ENCODE peak calls at places on chromosomes 1 and 21, in six cellular contexts. V, M, R, C, K and Q are unnamed samples.

GRCh38 chr1:192936313-192937018 is 122.7 kb downstream of the UCHL5 start:
- DNase-seq in V (no peak), M (no peak), R (peak), C (no peak), K (no peak), Q (no peak)

GRCh38 chr1:67750690-67751052 is 65.7 kb downstream of the GADD45A start:
- DNase-seq in V (no peak), M (no peak), R (no peak), C (no peak), K (no peak), Q (no peak)

GRCh38 chr1:43719063-43719462 is 11.7 kb downstream of the ST3GAL3 start:
- DNase-seq in V (peak), M (no peak), R (peak), C (no peak), K (no peak), Q (no peak)

GRCh38 chr1:172089768-172090510 is 248.6 kb downstream of the DNM3 start:
- DNase-seq in V (peak), M (peak), R (peak), C (peak), K (peak), Q (peak)

GRCh38 chr1:70509996-70510876 is 99.2 kb downstream of the CTH start:
- DNase-seq in V (peak), M (no peak), R (peak), C (no peak), K (peak), Q (no peak)

GRCh38 chr21:37868896-37869295 is 47.4 kb downstream of the KCNJ6 start:
- DNase-seq in V (peak), M (no peak), R (peak), C (no peak), K (no peak), Q (no peak)

GRCh38 chr1:241531195-241532172 is 694 bp upstream of the KMO start:
- DNase-seq in V (peak), M (no peak), R (peak), C (no peak), K (no peak), Q (peak)

GRCh38 chr21:14918542-14918941 is 146.3 kb downstream of the NRIP1 start:
- DNase-seq in V (peak), M (peak), R (peak), C (no peak), K (no peak), Q (no peak)

GRCh38 chr1:60483471-60483870 is 409.9 kb upstream of the C1orf87 start:
- DNase-seq in V (no peak), M (no peak), R (no peak), C (no peak), K (no peak), Q (no peak)

GRCh38 chr1:211344335-211344664 is 17.7 kb downstream of the TRAF5 start:
- DNase-seq in V (no peak), M (no peak), R (peak), C (no peak), K (no peak), Q (no peak)

GRCh38 chr1:236166041-236166440 is 23.7 kb downstream of the GPR137B start:
- DNase-seq in V (no peak), M (no peak), R (no peak), C (no peak), K (no peak), Q (no peak)

GRCh38 chr1:43550598-43551246 is 20.0 kb downstream of the PTPRF start:
- DNase-seq in V (no peak), M (no peak), R (no peak), C (no peak), K (peak), Q (no peak)

GRCh38 chr1:158185770-158186705 is 5.3 kb downstream of the CD1D start:
- DNase-seq in V (peak), M (no peak), R (no peak), C (no peak), K (peak), Q (no peak)

GRCh38 chr1:96962807-96963206 is 241.2 kb downstream of the PTBP2 start:
- DNase-seq in V (peak), M (no peak), R (peak), C (no peak), K (peak), Q (no peak)

GRCh38 chr1:150152182-150152536 is 2.4 kb downstream of the PLEKHO1 start:
- DNase-seq in V (no peak), M (no peak), R (no peak), C (no peak), K (no peak), Q (no peak)

GRCh38 chr1:112935474-112936289 is 20.3 kb downstream of the SLC16A1 start:
- DNase-seq in V (peak), M (no peak), R (peak), C (no peak), K (no peak), Q (no peak)

GRCh38 chr1:168957818-168958217 is 148.7 kb upstream of the ATP1B1 start:
- DNase-seq in V (no peak), M (no peak), R (no peak), C (no peak), K (no peak), Q (no peak)

GRCh38 chr1:168865850-168866620 is 137.0 kb upstream of the DPT start:
- DNase-seq in V (no peak), M (no peak), R (no peak), C (no peak), K (no peak), Q (no peak)

GRCh38 chr21:33794586-33794985 is 121.0 kb downstream of the ATP5PO start:
- DNase-seq in V (no peak), M (no peak), R (no peak), C (no peak), K (no peak), Q (no peak)

GRCh38 chr1:117181630-117182041 is 29.1 kb downstream of the VTCN1 start:
- DNase-seq in V (no peak), M (no peak), R (no peak), C (no peak), K (no peak), Q (peak)

GRCh38 chr1:220881918-220882891 is 3.0 kb downstream of the HLX start:
- DNase-seq in V (peak), M (peak), R (peak), C (no peak), K (peak), Q (peak)

GRCh38 chr1:234585333-234586055 is 24.5 kb downstream of the IRF2BP2 start:
- DNase-seq in V (peak), M (no peak), R (peak), C (no peak), K (no peak), Q (no peak)

GRCh38 chr1:176811896-176812295 is 348.9 kb downstream of the PAPPA2 start:
- DNase-seq in V (no peak), M (no peak), R (no peak), C (no peak), K (no peak), Q (no peak)

GRCh38 chr1:80656011-80656627 is 1144.6 kb upstream of the ADGRL2 start:
- DNase-seq in V (peak), M (no peak), R (peak), C (no peak), K (peak), Q (peak)

DNA sequence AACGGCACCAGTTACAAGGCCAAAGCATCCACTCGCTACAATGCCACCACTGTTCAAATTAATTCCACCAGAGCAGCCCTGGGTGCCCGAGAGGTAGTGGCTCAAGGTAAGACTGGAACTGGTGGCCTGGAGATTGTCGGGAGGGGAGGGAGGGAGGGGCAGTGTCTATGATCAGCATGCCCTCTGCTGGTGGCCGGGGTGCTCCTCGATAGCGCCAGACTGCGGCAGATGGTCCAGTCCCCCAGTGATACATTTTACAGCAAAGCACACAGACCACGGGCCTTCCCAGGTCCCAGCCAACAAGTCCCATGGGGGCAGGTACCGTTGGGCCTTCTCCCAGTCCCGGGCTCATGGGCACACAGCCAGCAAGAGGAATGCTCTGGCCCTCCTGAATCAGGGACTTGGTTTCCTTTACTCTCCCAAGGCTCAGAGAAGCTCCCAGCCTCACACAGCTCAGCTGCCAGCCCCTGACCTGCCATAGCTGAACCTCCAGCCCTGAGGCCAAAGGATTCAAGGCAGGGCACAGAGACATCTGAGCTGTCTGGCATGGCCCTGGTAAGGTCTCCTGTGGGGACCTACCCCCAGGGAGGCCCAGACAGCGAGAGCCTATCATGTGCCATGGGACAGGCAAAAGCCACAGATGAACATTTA is 15.3 kb downstream of the ACOT7 start:
- DNase-seq in V (no peak), M (peak), R (no peak), C (no peak), K (no peak), Q (no peak)
- TF ChIP-seq CTCF in V (no peak), M (no peak), R (no peak), C (no peak), K (no peak), Q (no peak)

GRCh38 chr1:87472716-87473115 is 144.0 kb downstream of the LMO4 start:
- DNase-seq in V (no peak), M (no peak), R (no peak), C (no peak), K (no peak), Q (no peak)

GRCh38 chr1:87473203-87473661 is 144.6 kb downstream of the LMO4 start:
- DNase-seq in V (no peak), M (no peak), R (peak), C (no peak), K (no peak), Q (no peak)

GRCh38 chr1:87478231-87478630 is 149.6 kb downstream of the LMO4 start:
- DNase-seq in V (no peak), M (no peak), R (peak), C (no peak), K (peak), Q (peak)

GRCh38 chr1:87474098-87474497 is 145.4 kb downstream of the LMO4 start:
- DNase-seq in V (no peak), M (no peak), R (no peak), C (no peak), K (no peak), Q (no peak)
- TF ChIP-seq CTCF in V (no peak), M (no peak), R (no peak), C (no peak), K (no peak), Q (no peak)

GRCh38 chr1:224919508-224919907 is 10.0 kb upstream of the DNAH14 start:
- DNase-seq in V (no peak), M (no peak), R (no peak), C (no peak), K (no peak), Q (no peak)

GRCh38 chr1:224923726-224924125 is 5.7 kb upstream of the DNAH14 start:
- DNase-seq in V (peak), M (no peak), R (peak), C (no peak), K (no peak), Q (no peak)

GRCh38 chr1:224921354-224921753 is 8.1 kb upstream of the DNAH14 start:
- DNase-seq in V (no peak), M (no peak), R (no peak), C (no peak), K (no peak), Q (no peak)

GRCh38 chr1:224920930-224921329 is 8.5 kb upstream of the DNAH14 start:
- DNase-seq in V (no peak), M (no peak), R (no peak), C (no peak), K (no peak), Q (no peak)

DNA sequence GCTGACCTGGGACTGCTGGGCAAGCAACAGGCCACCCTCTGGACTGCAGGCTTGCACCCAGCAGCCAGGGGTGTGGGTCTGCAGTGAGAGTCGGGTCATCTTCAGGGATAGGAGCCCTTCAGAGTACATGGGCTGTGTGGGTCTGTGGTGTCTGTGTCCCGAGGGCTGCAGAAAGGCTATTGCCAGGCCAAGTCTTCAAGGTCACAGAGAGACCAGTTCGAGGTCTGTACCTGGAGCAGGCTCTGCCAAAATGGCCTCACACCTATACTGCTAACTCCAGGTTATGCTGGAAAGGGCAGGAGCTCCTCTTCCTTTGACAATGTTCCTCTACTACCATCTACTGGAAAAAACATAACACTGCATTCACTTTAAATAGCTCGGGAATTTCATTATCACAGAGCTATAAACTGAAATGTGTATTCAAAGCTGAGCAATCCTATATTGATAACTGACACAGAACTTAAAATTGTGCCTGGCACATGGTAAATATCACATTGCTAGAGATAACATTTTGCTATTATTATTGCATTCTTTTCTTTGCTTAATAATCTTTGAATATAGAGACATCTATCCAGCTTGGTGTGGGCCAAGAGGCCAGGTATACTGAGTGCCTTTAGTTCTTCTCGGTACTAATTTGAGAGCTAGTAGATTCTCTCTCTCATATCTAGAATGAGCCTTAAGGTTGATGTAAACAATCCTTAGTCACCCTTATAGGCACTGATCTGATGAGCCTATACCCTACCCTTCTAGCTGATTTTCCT is 6.9 kb upstream of the DNAH14 start:
- DNase-seq in V (peak), M (no peak), R (peak), C (no peak), K (peak), Q (peak)
- TF ChIP-seq CTCF in V (peak), M (peak), R (peak), C (no peak), K (peak), Q (peak)

GRCh38 chr21:26833011-26833410 is 12.2 kb downstream of the ADAMTS1 start:
- DNase-seq in V (no peak), M (no peak), R (no peak), C (no peak), K (no peak), Q (no peak)

GRCh38 chr21:26835714-26836265 is 9.4 kb downstream of the ADAMTS1 start:
- DNase-seq in V (no peak), M (no peak), R (no peak), C (no peak), K (no peak), Q (no peak)

GRCh38 chr21:26833460-26833939 is 11.7 kb downstream of the ADAMTS1 start:
- DNase-seq in V (no peak), M (no peak), R (peak), C (no peak), K (no peak), Q (no peak)

GRCh38 chr21:26835027-26835713 is 10.0 kb downstream of the ADAMTS1 start:
- DNase-seq in V (peak), M (no peak), R (peak), C (no peak), K (no peak), Q (no peak)

GRCh38 chr21:26834181-26834945 is 10.8 kb downstream of the ADAMTS1 start:
- DNase-seq in V (peak), M (no peak), R (peak), C (no peak), K (no peak), Q (no peak)
- TF ChIP-seq CTCF in V (peak), M (peak), R (peak), C (no peak), K (no peak), Q (no peak)

GRCh38 chr1:160494620-160495019 is 28.4 kb downstream of the SLAMF6 start:
- DNase-seq in V (no peak), M (peak), R (no peak), C (no peak), K (peak), Q (no peak)
- TF ChIP-seq CTCF in V (peak), M (no peak), R (no peak), C (no peak), K (peak), Q (no peak)

GRCh38 chr21:26852422-26852821 is 7.2 kb upstream of the ADAMTS1 start:
- DNase-seq in V (no peak), M (no peak), R (no peak), C (no peak), K (no peak), Q (no peak)

GRCh38 chr21:26847951-26848350 is 2.7 kb upstream of the ADAMTS1 start:
- DNase-seq in V (no peak), M (no peak), R (no peak), C (no peak), K (no peak), Q (no peak)

GRCh38 chr21:26851109-26851944 is 6.1 kb upstream of the ADAMTS1 start:
- DNase-seq in V (no peak), M (no peak), R (no peak), C (no peak), K (no peak), Q (no peak)

GRCh38 chr21:26849428-26850115 is 4.4 kb upstream of the ADAMTS1 start:
- DNase-seq in V (peak), M (no peak), R (peak), C (no peak), K (peak), Q (peak)

DNA sequence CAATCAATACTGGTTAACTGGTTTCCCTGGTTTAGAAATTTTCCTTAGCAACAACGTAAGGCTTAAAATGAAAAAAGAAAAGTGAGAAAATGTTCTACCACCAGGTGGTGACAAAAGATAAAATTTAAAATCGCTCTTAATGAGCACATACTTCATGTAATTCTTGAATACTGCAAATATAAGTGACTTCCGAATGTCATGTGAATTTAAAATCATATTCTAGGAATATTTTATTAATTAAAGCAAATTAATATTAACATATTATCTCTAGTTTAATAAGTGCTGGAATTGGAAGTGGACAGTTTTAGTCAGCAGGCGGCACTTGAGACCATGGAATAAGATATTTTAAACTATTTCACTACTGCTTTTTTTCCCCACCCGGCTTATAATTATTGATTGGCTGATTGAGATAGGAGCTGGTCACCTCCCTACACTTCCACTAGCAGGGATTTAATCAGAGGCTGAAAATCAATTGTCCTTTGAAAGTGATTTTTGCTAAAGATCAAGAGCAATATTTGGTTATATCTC is 5.0 kb upstream of the ADAMTS1 start:
- DNase-seq in V (peak), M (no peak), R (peak), C (no peak), K (peak), Q (no peak)
- TF ChIP-seq CTCF in V (peak), M (peak), R (peak), C (no peak), K (peak), Q (peak)

GRCh38 chr1:19113362-19114092 is 96.5 kb downstream of the UBR4 start:
- DNase-seq in V (peak), M (peak), R (peak), C (no peak), K (peak), Q (peak)
- TF ChIP-seq CTCF in V (peak), M (no peak), R (peak), C (no peak), K (peak), Q (peak)

GRCh38 chr1:20164694-20165202 is 21.1 kb upstream of the UBXN10 start:
- DNase-seq in V (no peak), M (no peak), R (peak), C (no peak), K (peak), Q (no peak)

GRCh38 chr1:20166047-20166446 is 19.8 kb upstream of the UBXN10 start:
- DNase-seq in V (no peak), M (no peak), R (no peak), C (no peak), K (no peak), Q (no peak)

GRCh38 chr1:20167126-20167525 is 18.8 kb upstream of the UBXN10 start:
- DNase-seq in V (no peak), M (no peak), R (no peak), C (no peak), K (no peak), Q (no peak)

GRCh38 chr1:20168547-20169491 is 17.1 kb upstream of the UBXN10 start:
- DNase-seq in V (no peak), M (no peak), R (no peak), C (no peak), K (no peak), Q (peak)

GRCh38 chr1:20165522-20165951 is 20.4 kb upstream of the UBXN10 start:
- DNase-seq in V (peak), M (no peak), R (peak), C (no peak), K (no peak), Q (no peak)
- TF ChIP-seq CTCF in V (peak), M (peak), R (peak), C (no peak), K (no peak), Q (peak)

GRCh38 chr1:213279410-213279809 is 228.4 kb downstream of the RPS6KC1 start:
- DNase-seq in V (no peak), M (no peak), R (no peak), C (no peak), K (no peak), Q (no peak)
- TF ChIP-seq CTCF in V (no peak), M (no peak), R (no peak), C (no peak), K (no peak), Q (no peak)